ENCODE peak calls at places on chromosomes 1 and 21, in four cellular contexts. H, U, B and A are unnamed samples.

GRCh38 chr21:44405948-44406872 is 49.1 kb upstream of the LRRC3 start:
- DNase-seq in B (no peak), U (no peak), H (no peak), A (no peak)

GRCh38 chr1:41122851-41123518 is 101.5 kb upstream of the SLFNL1 start:
- DNase-seq in H (peak; percentile 66), B (no peak), U (peak; percentile 4), A (peak; percentile 72)

GRCh38 chr1:38026592-38027200 is 14.2 kb downstream of the UTP11 start:
- DNase-seq in B (peak; percentile 65), H (no peak), U (peak; percentile 53), A (no peak)

GRCh38 chr1:10635385-10635896 is 160.7 kb downstream of the PEX14 start:
- DNase-seq in B (peak; percentile 79), U (no peak), H (no peak), A (no peak)

GRCh38 chr1:218401896-218402770 is 57.0 kb downstream of the TGFB2 start:
- DNase-seq in U (no peak), B (no peak), H (no peak), A (no peak)

GRCh38 chr1:244778356-244778755 is 57.1 kb upstream of the COX20 start:
- DNase-seq in U (no peak), H (peak; percentile 68), B (no peak), A (peak; percentile 45)

GRCh38 chr1:206606867-206607266 is 5.4 kb downstream of the EIF2D start:
- DNase-seq in H (peak; percentile 22), B (no peak), U (no peak), A (no peak)

GRCh38 chr1:67889940-67890567 is 56.8 kb upstream of the GNG12 start:
- DNase-seq in H (peak; percentile 85), U (no peak), B (no peak), A (peak; percentile 37)

GRCh38 chr21:18663663-18664062 is 260.1 kb upstream of the TMPRSS15 start:
- DNase-seq in U (no peak), B (no peak), H (no peak), A (no peak)

GRCh38 chr1:235035928-235036327 is 92.7 kb downstream of the TOMM20 start:
- DNase-seq in H (no peak), U (no peak), B (no peak), A (no peak)

GRCh38 chr1:213987876-213988638 is at the start of gene PROX1:
- DNase-seq in H (peak; percentile 60), B (peak; percentile 80), U (peak; percentile 74), A (peak; percentile 41)

GRCh38 chr1:182080955-182081582 is 19.6 kb upstream of the ZNF648 start:
- DNase-seq in H (no peak), U (peak; percentile 51), B (no peak), A (no peak)
- TF ChIP-seq CTCF in H (peak; percentile 62), U (peak; percentile 79), B (peak; percentile 66), A (peak; percentile 37)

GRCh38 chr1:212920895-212921294 is 29.4 kb upstream of the VASH2 start:
- DNase-seq in U (no peak), H (no peak), B (no peak), A (no peak)
- TF ChIP-seq CTCF in U (no peak), H (peak; percentile 25), B (no peak), A (no peak)

GRCh38 chr1:195886000-195886399 is 722.2 kb downstream of the KCNT2 start:
- DNase-seq in H (no peak), U (no peak), B (no peak), A (no peak)
- TF ChIP-seq CTCF in H (no peak), U (peak; percentile 34), B (no peak), A (no peak)

DNA sequence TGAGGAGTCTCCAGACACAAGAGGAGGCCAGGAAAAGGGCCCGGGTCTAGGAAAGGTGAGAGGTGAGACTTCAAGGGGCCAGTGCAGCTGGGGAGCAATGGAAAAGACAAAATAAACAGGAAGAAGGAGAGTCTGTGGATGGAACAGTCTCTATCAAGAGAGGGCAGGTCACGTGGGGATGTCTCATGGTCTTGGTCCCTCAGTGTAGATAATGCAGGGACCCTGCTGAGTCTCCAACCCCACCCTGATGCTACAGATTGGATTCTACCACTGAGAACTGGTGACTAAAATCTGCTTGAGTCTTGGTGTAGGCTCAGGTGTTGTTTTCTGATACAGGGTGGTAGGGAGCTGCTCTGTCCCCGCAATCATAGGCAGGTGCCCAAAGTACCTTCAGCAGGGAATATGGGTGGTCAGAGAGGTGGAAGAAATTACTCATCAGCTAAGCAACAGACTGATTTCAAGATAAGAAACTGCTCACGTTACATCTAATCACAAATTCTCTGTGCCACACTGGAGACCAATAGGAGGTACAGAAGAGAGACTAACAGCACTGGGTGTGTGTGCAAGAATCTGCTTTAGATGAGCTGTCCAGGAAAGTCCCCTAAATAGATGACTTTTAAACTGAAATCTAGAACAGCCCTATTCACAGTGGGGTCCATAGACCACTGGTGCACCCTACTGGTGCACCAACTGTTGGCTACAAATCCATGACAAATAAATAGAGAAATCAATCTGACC is 101.5 kb upstream of the TLR5 start:
- DNase-seq in U (no peak), H (no peak), B (no peak), A (no peak)
- TF ChIP-seq CTCF in U (no peak), H (no peak), B (no peak), A (peak; percentile 4)

GRCh38 chr1:204307334-204307883 is 52.3 kb downstream of the PLEKHA6 start:
- DNase-seq in B (no peak), U (no peak), H (no peak), A (no peak)
- TF ChIP-seq CTCF in B (no peak), U (no peak), H (peak; percentile 13), A (peak; percentile 23)